ENCODE peak calls at places on chromosomes 4 and X, in nine cellular contexts. One of them, this sample, is unnamed.
A peak's percentile ranks its signal among the peaks of the same experiment; 100 is the strongest.

GRCh38 chrX:77447339-77448149 is at the start of gene FGF16:
- DNase-seq in upper lobe of left lung: no peak
- DNase-seq in A172: no peak
- DNase-seq in posterior cingulate gyrus: peak; percentile 71
- DNase-seq in CD8-positive, alpha-beta memory T cell: no peak
- DNase-seq in AG09319: no peak
- DNase-seq in activated naive CD4-positive, alpha-beta T cell treated with Interleukin-2 at 50 U/mL for 16 hours: peak; percentile 4
- DNase-seq in NCI-H2171 treated with DMSO at 0.1 percent for 48 hours: no peak
- DNase-seq in SW 1271: no peak
- DNase-seq in this sample: no peak

GRCh38 chr4:121139533-121140222 is 24.4 kb downstream of the TNIP3 start:
- DNase-seq in AG09319: no peak
- DNase-seq in activated naive CD4-positive, alpha-beta T cell treated with Interleukin-2 at 50 U/mL for 16 hours: no peak
- DNase-seq in SW 1271: no peak
- DNase-seq in CD8-positive, alpha-beta memory T cell: no peak
- DNase-seq in NCI-H2171 treated with DMSO at 0.1 percent for 48 hours: no peak
- DNase-seq in posterior cingulate gyrus: no peak
- DNase-seq in upper lobe of left lung: no peak
- DNase-seq in A172: peak; percentile 35
- DNase-seq in this sample: no peak

GRCh38 chrX:3181846-3182245 is 140.6 kb downstream of the ARSF start:
- DNase-seq in upper lobe of left lung: no peak
- DNase-seq in activated naive CD4-positive, alpha-beta T cell treated with Interleukin-2 at 50 U/mL for 16 hours: no peak
- DNase-seq in posterior cingulate gyrus: no peak
- DNase-seq in CD8-positive, alpha-beta memory T cell: no peak
- DNase-seq in AG09319: no peak
- DNase-seq in A172: no peak
- DNase-seq in NCI-H2171 treated with DMSO at 0.1 percent for 48 hours: no peak
- DNase-seq in SW 1271: no peak
- DNase-seq in this sample: no peak

GRCh38 chr4:164779811-164780216 is 25.9 kb downstream of the SMIM31 start:
- DNase-seq in AG09319: peak; percentile 19
- DNase-seq in activated naive CD4-positive, alpha-beta T cell treated with Interleukin-2 at 50 U/mL for 16 hours: no peak
- DNase-seq in A172: peak; percentile 26
- DNase-seq in CD8-positive, alpha-beta memory T cell: no peak
- DNase-seq in NCI-H2171 treated with DMSO at 0.1 percent for 48 hours: peak; percentile 1
- DNase-seq in posterior cingulate gyrus: no peak
- DNase-seq in SW 1271: no peak
- DNase-seq in upper lobe of left lung: no peak
- DNase-seq in this sample: no peak

GRCh38 chr4:170005472-170005871 is 20.7 kb downstream of the MFAP3L start:
- DNase-seq in posterior cingulate gyrus: no peak
- DNase-seq in NCI-H2171 treated with DMSO at 0.1 percent for 48 hours: no peak
- DNase-seq in AG09319: no peak
- DNase-seq in activated naive CD4-positive, alpha-beta T cell treated with Interleukin-2 at 50 U/mL for 16 hours: no peak
- DNase-seq in CD8-positive, alpha-beta memory T cell: no peak
- DNase-seq in A172: peak; percentile 67
- DNase-seq in SW 1271: no peak
- DNase-seq in upper lobe of left lung: no peak
- DNase-seq in this sample: no peak

GRCh38 chrX:107659768-107660167 is 31.5 kb downstream of the PRPS1 start:
- DNase-seq in AG09319: no peak
- DNase-seq in posterior cingulate gyrus: no peak
- DNase-seq in A172: no peak
- DNase-seq in activated naive CD4-positive, alpha-beta T cell treated with Interleukin-2 at 50 U/mL for 16 hours: no peak
- DNase-seq in CD8-positive, alpha-beta memory T cell: no peak
- DNase-seq in SW 1271: no peak
- DNase-seq in upper lobe of left lung: no peak
- DNase-seq in NCI-H2171 treated with DMSO at 0.1 percent for 48 hours: peak; percentile 29
- DNase-seq in this sample: no peak

GRCh38 chr4:108592674-108592986 is 27.7 kb upstream of the RPL34 start:
- DNase-seq in NCI-H2171 treated with DMSO at 0.1 percent for 48 hours: no peak
- DNase-seq in activated naive CD4-positive, alpha-beta T cell treated with Interleukin-2 at 50 U/mL for 16 hours: no peak
- DNase-seq in A172: no peak
- DNase-seq in SW 1271: no peak
- DNase-seq in AG09319: no peak
- DNase-seq in CD8-positive, alpha-beta memory T cell: no peak
- DNase-seq in posterior cingulate gyrus: no peak
- DNase-seq in upper lobe of left lung: no peak
- DNase-seq in this sample: no peak

GRCh38 chrX:11870789-11871188 is 112.8 kb downstream of the MSL3 start:
- DNase-seq in SW 1271: no peak
- DNase-seq in upper lobe of left lung: no peak
- DNase-seq in A172: no peak
- DNase-seq in posterior cingulate gyrus: no peak
- DNase-seq in AG09319: no peak
- DNase-seq in activated naive CD4-positive, alpha-beta T cell treated with Interleukin-2 at 50 U/mL for 16 hours: no peak
- DNase-seq in NCI-H2171 treated with DMSO at 0.1 percent for 48 hours: no peak
- DNase-seq in CD8-positive, alpha-beta memory T cell: no peak
- DNase-seq in this sample: no peak

GRCh38 chrX:132146456-132146855 is 18.6 kb upstream of the FRMD7 start:
- DNase-seq in upper lobe of left lung: no peak
- DNase-seq in activated naive CD4-positive, alpha-beta T cell treated with Interleukin-2 at 50 U/mL for 16 hours: no peak
- DNase-seq in CD8-positive, alpha-beta memory T cell: no peak
- DNase-seq in AG09319: no peak
- DNase-seq in A172: no peak
- DNase-seq in SW 1271: no peak
- DNase-seq in NCI-H2171 treated with DMSO at 0.1 percent for 48 hours: no peak
- DNase-seq in posterior cingulate gyrus: no peak
- DNase-seq in this sample: no peak

GRCh38 chr4:791201-791865 is 34.6 kb downstream of the CPLX1 start:
- DNase-seq in SW 1271: no peak
- DNase-seq in activated naive CD4-positive, alpha-beta T cell treated with Interleukin-2 at 50 U/mL for 16 hours: no peak
- DNase-seq in A172: no peak
- DNase-seq in NCI-H2171 treated with DMSO at 0.1 percent for 48 hours: no peak
- DNase-seq in upper lobe of left lung: no peak
- DNase-seq in AG09319: no peak
- DNase-seq in posterior cingulate gyrus: peak; percentile 57
- DNase-seq in CD8-positive, alpha-beta memory T cell: no peak
- DNase-seq in this sample: no peak

GRCh38 chrX:155027509-155028066 is 944 bp downstream of the FUNDC2 start:
- DNase-seq in posterior cingulate gyrus: no peak
- DNase-seq in activated naive CD4-positive, alpha-beta T cell treated with Interleukin-2 at 50 U/mL for 16 hours: no peak
- DNase-seq in A172: peak; percentile 55
- DNase-seq in upper lobe of left lung: peak; percentile 21
- DNase-seq in AG09319: peak; percentile 29
- DNase-seq in CD8-positive, alpha-beta memory T cell: no peak
- DNase-seq in SW 1271: no peak
- DNase-seq in NCI-H2171 treated with DMSO at 0.1 percent for 48 hours: peak; percentile 38
- DNase-seq in this sample: no peak

GRCh38 chrX:67780694-67781109 is 236.9 kb downstream of the AR start:
- DNase-seq in upper lobe of left lung: peak; percentile 73
- DNase-seq in activated naive CD4-positive, alpha-beta T cell treated with Interleukin-2 at 50 U/mL for 16 hours: no peak
- DNase-seq in AG09319: peak; percentile 92
- DNase-seq in A172: peak; percentile 83
- DNase-seq in SW 1271: no peak
- DNase-seq in NCI-H2171 treated with DMSO at 0.1 percent for 48 hours: no peak
- DNase-seq in posterior cingulate gyrus: peak; percentile 82
- DNase-seq in CD8-positive, alpha-beta memory T cell: no peak
- DNase-seq in this sample: no peak

GRCh38 chr4:26185436-26185835 is 135.4 kb upstream of the RBPJ start:
- DNase-seq in CD8-positive, alpha-beta memory T cell: no peak
- DNase-seq in AG09319: no peak
- DNase-seq in posterior cingulate gyrus: no peak
- DNase-seq in upper lobe of left lung: no peak
- DNase-seq in A172: no peak
- DNase-seq in activated naive CD4-positive, alpha-beta T cell treated with Interleukin-2 at 50 U/mL for 16 hours: no peak
- DNase-seq in SW 1271: no peak
- DNase-seq in NCI-H2171 treated with DMSO at 0.1 percent for 48 hours: no peak
- DNase-seq in this sample: no peak

GRCh38 chr4:60482921-60483351 is 717.2 kb upstream of the ADGRL3 start:
- DNase-seq in CD8-positive, alpha-beta memory T cell: no peak
- DNase-seq in activated naive CD4-positive, alpha-beta T cell treated with Interleukin-2 at 50 U/mL for 16 hours: no peak
- DNase-seq in A172: no peak
- DNase-seq in posterior cingulate gyrus: no peak
- DNase-seq in SW 1271: no peak
- DNase-seq in upper lobe of left lung: no peak
- DNase-seq in NCI-H2171 treated with DMSO at 0.1 percent for 48 hours: no peak
- DNase-seq in AG09319: no peak
- DNase-seq in this sample: no peak

GRCh38 chr4:142817442-142817841 is 28.7 kb downstream of the INPP4B start:
- DNase-seq in upper lobe of left lung: no peak
- DNase-seq in A172: peak; percentile 94
- DNase-seq in NCI-H2171 treated with DMSO at 0.1 percent for 48 hours: no peak
- DNase-seq in posterior cingulate gyrus: no peak
- DNase-seq in AG09319: peak; percentile 78
- DNase-seq in SW 1271: peak; percentile 13
- DNase-seq in activated naive CD4-positive, alpha-beta T cell treated with Interleukin-2 at 50 U/mL for 16 hours: peak; percentile 35
- DNase-seq in CD8-positive, alpha-beta memory T cell: no peak
- DNase-seq in this sample: no peak